ENCODE peak calls at places on chromosomes 5 and 9, in four cellular contexts. Y is dorsolateral prefrontal cortex; J is colonic mucosa; B is stimulated activated CD4-positive, alpha-beta T cell treated with anti-CD3 and anti-CD28 coated beads, Interleukin-2, amount 100 ng/mL, for 48 hours. H is an unnamed sample.

GRCh38 chr9:96459268-96460007 is 9.5 kb downstream of the HABP4 start:
- DNase-seq in B (no peak), J (no peak), Y (no peak), H (no peak)

GRCh38 chr9:114805670-114806551 is at the start of gene TNFSF15:
- DNase-seq in J (peak; percentile 72), Y (no peak), B (peak; percentile 11), H (peak; percentile 27)

GRCh38 chr9:122402403-122403268 is 31.8 kb downstream of the PTGS1 start:
- DNase-seq in B (peak; percentile 47), J (no peak), Y (no peak), H (no peak)

GRCh38 chr5:44266882-44267577 is 122.2 kb downstream of the FGF10 start:
- DNase-seq in Y (no peak), B (no peak), J (peak; percentile 16), H (no peak)

GRCh38 chr5:44388504-44389409 is 463 bp downstream of the FGF10 start:
- DNase-seq in B (no peak), J (no peak), Y (peak; percentile 37), H (peak; percentile 32)

GRCh38 chr9:89677696-89678393 is 73.0 kb downstream of the GADD45G start:
- DNase-seq in Y (no peak), B (no peak), J (no peak), H (peak; percentile 74)

GRCh38 chr5:92374859-92375258 is 991.7 kb upstream of the ARRDC3 start:
- DNase-seq in J (no peak), B (no peak), Y (no peak), H (no peak)

GRCh38 chr5:170896779-170897178 is 35.0 kb downstream of the RANBP17 start:
- DNase-seq in B (no peak), J (no peak), Y (peak; percentile 27), H (peak; percentile 42)

GRCh38 chr9:91162784-91163440 is 198.8 kb downstream of the AUH start:
- DNase-seq in Y (peak; percentile 46), B (no peak), J (peak; percentile 63), H (no peak)

GRCh38 chr9:86460211-86461002 is 106.2 kb upstream of the TUT7 start:
- DNase-seq in Y (no peak), B (no peak), J (no peak), H (no peak)

GRCh38 chr5:94463739-94464138 is 154.7 kb downstream of the KIAA0825 start:
- DNase-seq in J (no peak), B (no peak), Y (no peak), H (no peak)

GRCh38 chr5:1380011-1380817 is 35.3 kb upstream of the CLPTM1L start:
- DNase-seq in Y (no peak), J (peak; percentile 35), B (peak; percentile 22), H (no peak)

GRCh38 chr5:126120939-126121338 is 302.3 kb upstream of the GRAMD2B start:
- DNase-seq in Y (no peak), J (no peak), B (no peak), H (no peak)

GRCh38 chr9:83569326-83569725 is 31.1 kb upstream of the FRMD3 start:
- DNase-seq in B (no peak), Y (no peak), J (no peak), H (no peak)

GRCh38 chr9:110977259-110977709 is 61.0 kb downstream of the LPAR1 start:
- DNase-seq in B (no peak), J (peak; percentile 30), Y (no peak), H (no peak)

GRCh38 chr5:149264432-149265069 is 7.1 kb upstream of the AFAP1L1 start:
- DNase-seq in J (peak; percentile 32), Y (no peak), B (no peak), H (peak; percentile 51)

GRCh38 chr9:100428871-100429654 is 2.1 kb downstream of the MSANTD3 start:
- DNase-seq in J (no peak), Y (no peak), B (no peak), H (no peak)

GRCh38 chr5:131979816-131980215 is 31.6 kb downstream of the ACSL6 start:
- DNase-seq in B (no peak), J (no peak), Y (no peak), H (no peak)

GRCh38 chr5:93359296-93359957 is 221.6 kb downstream of the NR2F1-AS1 start:
- DNase-seq in B (no peak), J (no peak), Y (no peak), H (no peak)

GRCh38 chr5:39815701-39816100 is 390.9 kb upstream of the DAB2 start:
- DNase-seq in J (no peak), B (no peak), Y (no peak), H (no peak)

GRCh38 chr9:129582865-129583264 is 38.0 kb downstream of the C9orf50 start:
- DNase-seq in Y (no peak), J (no peak), B (no peak), H (no peak)

GRCh38 chr9:91034521-91034920 is 232.9 kb downstream of the SYK start:
- DNase-seq in B (no peak), Y (no peak), J (no peak), H (no peak)

H was measured in D341Med.